ENCODE peak calls at places on chromosome X, in eight cellular contexts. One of them, this sample, is unnamed.

GRCh38 chrX:52082578-52082977 is 13.6 kb upstream of the MAGED4B start:
- DNase-seq in H1: no peak
- DNase-seq in CD8-positive, alpha-beta memory T cell: no peak
- DNase-seq in neuronal stem cell: no peak
- DNase-seq in A549: no peak
- DNase-seq in Caco-2: no peak
- DNase-seq in keratinocyte: no peak
- DNase-seq in tibial nerve: no peak
- DNase-seq in this sample: no peak

GRCh38 chrX:147897117-147897516 is 14.6 kb upstream of the FMR1 start:
- DNase-seq in neuronal stem cell: no peak
- DNase-seq in CD8-positive, alpha-beta memory T cell: no peak
- DNase-seq in Caco-2: no peak
- DNase-seq in tibial nerve: no peak
- DNase-seq in keratinocyte: no peak
- DNase-seq in H1: no peak
- DNase-seq in A549: no peak
- DNase-seq in this sample: no peak

GRCh38 chrX:13404364-13404763 is 84.5 kb upstream of the ATXN3L start:
- DNase-seq in H1: no peak
- DNase-seq in tibial nerve: no peak
- DNase-seq in keratinocyte: no peak
- DNase-seq in Caco-2: no peak
- DNase-seq in neuronal stem cell: no peak
- DNase-seq in CD8-positive, alpha-beta memory T cell: no peak
- DNase-seq in A549: no peak
- DNase-seq in this sample: no peak

GRCh38 chrX:39813631-39814246 is 284.0 kb downstream of the BCOR start:
- DNase-seq in H1: no peak
- DNase-seq in neuronal stem cell: no peak
- DNase-seq in CD8-positive, alpha-beta memory T cell: no peak
- DNase-seq in Caco-2: no peak
- DNase-seq in A549: no peak
- DNase-seq in tibial nerve: peak; percentile 44
- DNase-seq in keratinocyte: no peak
- DNase-seq in this sample: no peak

GRCh38 chrX:110557864-110558263 is 199.2 kb downstream of the RTL9 start:
- DNase-seq in Caco-2: no peak
- DNase-seq in CD8-positive, alpha-beta memory T cell: no peak
- DNase-seq in keratinocyte: no peak
- DNase-seq in neuronal stem cell: no peak
- DNase-seq in tibial nerve: no peak
- DNase-seq in H1: no peak
- DNase-seq in A549: no peak
- DNase-seq in this sample: no peak

GRCh38 chrX:45385767-45386166 is 185.1 kb upstream of the DIPK2B start:
- DNase-seq in A549: no peak
- DNase-seq in CD8-positive, alpha-beta memory T cell: no peak
- DNase-seq in tibial nerve: no peak
- DNase-seq in keratinocyte: no peak
- DNase-seq in Caco-2: no peak
- DNase-seq in neuronal stem cell: no peak
- DNase-seq in H1: no peak
- DNase-seq in this sample: no peak

GRCh38 chrX:123085311-123085940 is 98.7 kb upstream of the GRIA3 start:
- DNase-seq in tibial nerve: no peak
- DNase-seq in A549: no peak
- DNase-seq in H1: no peak
- DNase-seq in neuronal stem cell: no peak
- DNase-seq in Caco-2: no peak
- DNase-seq in keratinocyte: no peak
- DNase-seq in CD8-positive, alpha-beta memory T cell: no peak
- DNase-seq in this sample: no peak

GRCh38 chrX:79413009-79413408 is 45.9 kb upstream of the ITM2A start:
- DNase-seq in neuronal stem cell: no peak
- DNase-seq in keratinocyte: no peak
- DNase-seq in Caco-2: no peak
- DNase-seq in CD8-positive, alpha-beta memory T cell: no peak
- DNase-seq in H1: no peak
- DNase-seq in tibial nerve: peak; percentile 6
- DNase-seq in A549: no peak
- DNase-seq in this sample: no peak

GRCh38 chrX:11375614-11376119 is 82.5 kb downstream of the AMELX start:
- DNase-seq in neuronal stem cell: no peak
- DNase-seq in H1: no peak
- DNase-seq in CD8-positive, alpha-beta memory T cell: no peak
- DNase-seq in tibial nerve: no peak
- DNase-seq in keratinocyte: no peak
- DNase-seq in A549: no peak
- DNase-seq in Caco-2: peak; percentile 18
- DNase-seq in this sample: no peak

GRCh38 chrX:63470506-63470905 is 119.4 kb upstream of the SPIN4 start:
- DNase-seq in neuronal stem cell: no peak
- DNase-seq in Caco-2: no peak
- DNase-seq in keratinocyte: no peak
- DNase-seq in H1: no peak
- DNase-seq in A549: no peak
- DNase-seq in CD8-positive, alpha-beta memory T cell: no peak
- DNase-seq in tibial nerve: no peak
- DNase-seq in this sample: no peak

GRCh38 chrX:63471004-63471403 is 119.9 kb upstream of the SPIN4 start:
- DNase-seq in neuronal stem cell: no peak
- DNase-seq in tibial nerve: no peak
- DNase-seq in H1: no peak
- DNase-seq in Caco-2: no peak
- DNase-seq in keratinocyte: no peak
- DNase-seq in CD8-positive, alpha-beta memory T cell: no peak
- DNase-seq in A549: no peak
- DNase-seq in this sample: no peak

DNA sequence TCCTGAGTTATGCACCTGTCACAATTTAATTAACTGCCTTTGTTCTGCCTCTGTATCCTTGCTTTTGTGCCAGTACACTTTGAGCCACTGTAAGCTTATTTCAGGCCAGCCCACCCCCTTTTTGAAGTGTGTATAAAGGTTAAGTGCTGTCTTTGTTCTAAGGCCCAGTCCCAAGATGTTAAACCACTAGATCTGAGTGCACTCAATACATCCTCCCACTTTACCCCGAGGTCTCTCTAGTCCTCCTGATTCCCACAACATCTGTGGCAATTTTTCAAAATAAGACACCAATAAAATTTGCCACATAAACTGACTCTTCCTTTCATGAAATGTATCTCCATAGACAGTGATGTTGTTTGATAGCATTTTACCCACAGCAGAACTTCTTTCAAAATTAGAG is 124.1 kb upstream of the SPIN4 start:
- DNase-seq in Caco-2: peak; percentile 7
- DNase-seq in A549: no peak
- DNase-seq in tibial nerve: no peak
- DNase-seq in keratinocyte: no peak
- DNase-seq in H1: no peak
- DNase-seq in CD8-positive, alpha-beta memory T cell: no peak
- DNase-seq in neuronal stem cell: no peak
- DNase-seq in this sample: no peak
- H3K9me3 ChIP-seq in Caco-2: no peaks in the 10 kb centered on the region
- H3K9me3 ChIP-seq in A549: peaks cover 36% of the 10 kb centered on the region
- H3K9me3 ChIP-seq in tibial nerve: no peaks in the 10 kb centered on the region
- H3K9me3 ChIP-seq in keratinocyte: peaks cover 7% of the 10 kb centered on the region
- H3K9me3 ChIP-seq in H1: peaks cover 9% of the 10 kb centered on the region
- H3K9me3 ChIP-seq in CD8-positive, alpha-beta memory T cell: peaks cover 6% of the 10 kb centered on the region
- H3K9me3 ChIP-seq in neuronal stem cell: peaks cover 23% of the 10 kb centered on the region
- H3K9me3 ChIP-seq in this sample: no peaks in the 10 kb centered on the region

GRCh38 chrX:9765072-9765736 is 443 bp downstream of the GPR143 start:
- DNase-seq in Caco-2: no peak
- DNase-seq in neuronal stem cell: no peak
- DNase-seq in tibial nerve: no peak
- DNase-seq in H1: peak; percentile 63
- DNase-seq in A549: no peak
- DNase-seq in keratinocyte: no peak
- DNase-seq in CD8-positive, alpha-beta memory T cell: no peak
- DNase-seq in this sample: no peak
- H3K9me3 ChIP-seq in Caco-2: no peaks in the 10 kb centered on the region
- H3K9me3 ChIP-seq in neuronal stem cell: no peaks in the 10 kb centered on the region
- H3K9me3 ChIP-seq in tibial nerve: no peaks in the 10 kb centered on the region
- H3K9me3 ChIP-seq in H1: no peaks in the 10 kb centered on the region
- H3K9me3 ChIP-seq in A549: no peaks in the 10 kb centered on the region
- H3K9me3 ChIP-seq in keratinocyte: no peaks in the 10 kb centered on the region
- H3K9me3 ChIP-seq in CD8-positive, alpha-beta memory T cell: no peaks in the 10 kb centered on the region
- H3K9me3 ChIP-seq in this sample: no peaks in the 10 kb centered on the region

GRCh38 chrX:74371823-74372222 is 49.5 kb upstream of the SLC16A2 start:
- DNase-seq in CD8-positive, alpha-beta memory T cell: no peak
- DNase-seq in tibial nerve: no peak
- DNase-seq in A549: no peak
- DNase-seq in Caco-2: no peak
- DNase-seq in H1: no peak
- DNase-seq in neuronal stem cell: no peak
- DNase-seq in keratinocyte: no peak
- DNase-seq in this sample: no peak
- H3K9me3 ChIP-seq in CD8-positive, alpha-beta memory T cell: no peaks in the 10 kb centered on the region
- H3K9me3 ChIP-seq in tibial nerve: no peaks in the 10 kb centered on the region
- H3K9me3 ChIP-seq in A549: no peaks in the 10 kb centered on the region
- H3K9me3 ChIP-seq in Caco-2: no peaks in the 10 kb centered on the region
- H3K9me3 ChIP-seq in H1: no peaks in the 10 kb centered on the region
- H3K9me3 ChIP-seq in neuronal stem cell: no peaks in the 10 kb centered on the region
- H3K9me3 ChIP-seq in keratinocyte: no peaks in the 10 kb centered on the region
- H3K9me3 ChIP-seq in this sample: no peaks in the 10 kb centered on the region

DNA sequence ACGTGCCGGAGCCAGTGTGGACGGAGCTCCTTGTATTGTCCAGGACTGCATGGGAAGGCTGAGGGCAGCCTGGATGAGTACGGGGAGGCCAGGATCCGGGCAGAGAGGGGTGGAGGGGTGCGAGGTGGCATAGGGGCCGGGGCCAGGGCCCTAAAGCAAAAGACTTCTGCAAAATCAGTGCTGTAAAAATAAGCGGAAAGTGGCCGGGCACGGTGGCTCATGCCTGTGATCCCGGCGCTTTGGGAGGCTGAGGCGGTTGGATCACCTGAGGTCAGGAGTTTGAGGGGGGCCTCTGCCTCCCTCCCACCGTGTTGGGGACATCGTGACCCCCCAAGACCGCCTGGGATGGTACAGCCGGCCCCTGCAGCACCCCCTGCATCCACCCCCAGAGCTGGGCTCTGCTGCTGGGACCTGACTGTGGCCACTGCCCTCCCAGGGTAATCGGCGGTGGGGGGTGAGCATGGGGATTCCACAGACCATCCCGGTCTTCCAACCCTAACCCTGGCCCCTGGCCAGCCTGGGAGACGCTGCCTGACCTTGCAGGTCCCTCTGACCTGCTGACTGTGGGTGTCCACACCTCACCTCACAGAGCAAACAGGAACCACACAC is 23.4 kb upstream of the PLCXD1 start:
- DNase-seq in neuronal stem cell: no peak
- DNase-seq in H1: no peak
- DNase-seq in tibial nerve: no peak
- DNase-seq in CD8-positive, alpha-beta memory T cell: no peak
- DNase-seq in A549: no peak
- DNase-seq in Caco-2: no peak
- DNase-seq in keratinocyte: no peak
- DNase-seq in this sample: no peak
- H3K9me3 ChIP-seq in neuronal stem cell: no peaks in the 10 kb centered on the region
- H3K9me3 ChIP-seq in H1: no peaks in the 10 kb centered on the region
- H3K9me3 ChIP-seq in tibial nerve: no peaks in the 10 kb centered on the region
- H3K9me3 ChIP-seq in CD8-positive, alpha-beta memory T cell: no peaks in the 10 kb centered on the region
- H3K9me3 ChIP-seq in A549: no peaks in the 10 kb centered on the region
- H3K9me3 ChIP-seq in Caco-2: no peaks in the 10 kb centered on the region
- H3K9me3 ChIP-seq in keratinocyte: peaks cover 3% of the 10 kb centered on the region
- H3K9me3 ChIP-seq in this sample: no peaks in the 10 kb centered on the region

GRCh38 chrX:47976254-47977151 is 27.3 kb downstream of the ZNF182 start:
- DNase-seq in keratinocyte: no peak
- DNase-seq in A549: no peak
- DNase-seq in Caco-2: no peak
- DNase-seq in H1: no peak
- DNase-seq in tibial nerve: no peak
- DNase-seq in CD8-positive, alpha-beta memory T cell: no peak
- DNase-seq in neuronal stem cell: no peak
- DNase-seq in this sample: no peak
- H3K9me3 ChIP-seq in keratinocyte: peaks cover 26% of the 10 kb centered on the region
- H3K9me3 ChIP-seq in A549: peaks cover 89% of the 10 kb centered on the region
- H3K9me3 ChIP-seq in Caco-2: no peaks in the 10 kb centered on the region
- H3K9me3 ChIP-seq in H1: peaks cover 50% of the 10 kb centered on the region
- H3K9me3 ChIP-seq in tibial nerve: no peaks in the 10 kb centered on the region
- H3K9me3 ChIP-seq in CD8-positive, alpha-beta memory T cell: peaks cover 49% of the 10 kb centered on the region
- H3K9me3 ChIP-seq in neuronal stem cell: peaks cover 89% of the 10 kb centered on the region
- H3K9me3 ChIP-seq in this sample: peaks cover 33% of the 10 kb centered on the region

DNA sequence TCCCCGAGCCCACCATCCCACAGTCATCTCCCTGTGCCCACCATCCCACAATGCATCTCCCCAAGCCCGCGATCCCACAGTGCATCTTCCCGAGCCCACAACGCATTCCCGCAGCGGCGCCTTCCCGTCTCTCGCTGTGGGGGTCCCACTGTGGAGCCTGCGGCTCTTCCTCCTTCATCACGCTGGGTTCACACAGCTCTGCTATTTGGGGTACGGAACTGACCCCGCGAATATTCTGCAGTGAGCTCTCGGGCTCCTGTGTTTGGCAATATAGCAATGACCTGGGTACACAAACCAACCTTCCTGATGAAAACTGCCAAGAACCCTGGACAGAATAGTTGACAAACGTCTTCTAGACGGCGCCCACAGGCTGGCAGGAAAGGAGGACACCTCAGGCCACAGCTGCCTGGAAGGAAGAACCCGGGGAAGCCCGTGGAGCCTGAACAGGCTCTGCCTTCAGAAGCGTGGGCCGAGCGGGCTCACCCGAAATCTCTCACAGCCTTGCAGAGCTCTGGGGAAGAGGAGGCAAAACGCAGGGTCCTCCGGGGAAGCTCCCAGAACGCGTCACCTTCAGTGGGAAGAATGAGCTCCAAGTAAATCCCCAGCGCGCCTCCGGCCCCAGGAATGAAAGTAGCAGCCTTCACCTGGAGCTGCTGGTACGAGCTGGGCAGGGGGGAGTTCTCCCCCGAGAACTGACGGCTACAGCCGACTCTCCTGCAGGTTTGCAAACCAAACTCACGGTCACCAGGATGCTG is 22.9 kb downstream of the PPP2R3B start:
- DNase-seq in Caco-2: no peak
- DNase-seq in neuronal stem cell: no peak
- DNase-seq in CD8-positive, alpha-beta memory T cell: no peak
- DNase-seq in keratinocyte: no peak
- DNase-seq in A549: no peak
- DNase-seq in H1: no peak
- DNase-seq in tibial nerve: no peak
- DNase-seq in this sample: no peak
- H3K9me3 ChIP-seq in Caco-2: peaks cover 9% of the 10 kb centered on the region
- H3K9me3 ChIP-seq in neuronal stem cell: peaks cover 51% of the 10 kb centered on the region
- H3K9me3 ChIP-seq in CD8-positive, alpha-beta memory T cell: peaks cover 5% of the 10 kb centered on the region
- H3K9me3 ChIP-seq in keratinocyte: peaks cover 13% of the 10 kb centered on the region
- H3K9me3 ChIP-seq in A549: peaks cover 28% of the 10 kb centered on the region
- H3K9me3 ChIP-seq in H1: peaks cover 4% of the 10 kb centered on the region
- H3K9me3 ChIP-seq in tibial nerve: no peaks in the 10 kb centered on the region
- H3K9me3 ChIP-seq in this sample: peaks cover 5% of the 10 kb centered on the region